ENCODE peak calls at places on chromosomes 11 and 22, in eight cellular contexts. M, L, X, G, H, V, E and O are unnamed samples.
A peak's percentile ranks its signal among the peaks of the same experiment; 100 is the strongest.

GRCh38 chr22:27380826-27381225 is 420.7 kb downstream of the MN1 start:
- DNase-seq in M (no peak), L (no peak), X (no peak), G (no peak), H (no peak), V (no peak), E (no peak), O (no peak)

GRCh38 chr11:56637500-56637899 is 4.7 kb downstream of the OR5AP2 start:
- DNase-seq in M (no peak), L (no peak), X (no peak), G (no peak), H (no peak), V (no peak), E (no peak), O (no peak)

GRCh38 chr11:111422494-111423249 is 43.6 kb upstream of the POU2AF1 start:
- DNase-seq in M (peak; percentile 18), L (no peak), X (peak; percentile 44), G (peak; percentile 85), H (peak; percentile 72), V (peak; percentile 76), E (no peak), O (peak; percentile 61)

GRCh38 chr22:47793304-47794101 is 1031.1 kb downstream of the TBC1D22A start:
- DNase-seq in M (no peak), L (no peak), X (no peak), G (no peak), H (no peak), V (no peak), E (no peak), O (no peak)

GRCh38 chr11:6928916-6929315 is 2.7 kb downstream of the ZNF215 start:
- DNase-seq in M (no peak), L (no peak), X (no peak), G (no peak), H (no peak), V (no peak), E (no peak), O (no peak)

GRCh38 chr22:17237031-17237668 is 17.9 kb upstream of the ADA2 start:
- DNase-seq in M (no peak), L (no peak), X (no peak), G (no peak), H (no peak), V (no peak), E (no peak), O (peak; percentile 39)

GRCh38 chr11:32213223-32213622 is 122.3 kb downstream of the RCN1 start:
- DNase-seq in M (peak; percentile 71), L (peak; percentile 28), X (peak; percentile 58), G (no peak), H (no peak), V (no peak), E (peak; percentile 78), O (no peak)

GRCh38 chr11:127035812-127036211 is 35.2 kb upstream of the KIRREL3 start:
- DNase-seq in M (no peak), L (no peak), X (no peak), G (no peak), H (no peak), V (no peak), E (no peak), O (no peak)

GRCh38 chr22:35947794-35948425 is 80.7 kb downstream of the RBFOX2 start:
- DNase-seq in M (peak; percentile 69), L (peak; percentile 17), X (no peak), G (no peak), H (no peak), V (no peak), E (peak; percentile 44), O (no peak)

GRCh38 chr22:31092161-31092560 is 11.0 kb downstream of the SMTN start:
- DNase-seq in M (no peak), L (no peak), X (no peak), G (peak; percentile 91), H (no peak), V (no peak), E (no peak), O (no peak)

GRCh38 chr11:113168358-113168757 is 146.0 kb upstream of the TTC12 start:
- DNase-seq in M (no peak), L (no peak), X (no peak), G (no peak), H (no peak), V (no peak), E (no peak), O (no peak)

DNA sequence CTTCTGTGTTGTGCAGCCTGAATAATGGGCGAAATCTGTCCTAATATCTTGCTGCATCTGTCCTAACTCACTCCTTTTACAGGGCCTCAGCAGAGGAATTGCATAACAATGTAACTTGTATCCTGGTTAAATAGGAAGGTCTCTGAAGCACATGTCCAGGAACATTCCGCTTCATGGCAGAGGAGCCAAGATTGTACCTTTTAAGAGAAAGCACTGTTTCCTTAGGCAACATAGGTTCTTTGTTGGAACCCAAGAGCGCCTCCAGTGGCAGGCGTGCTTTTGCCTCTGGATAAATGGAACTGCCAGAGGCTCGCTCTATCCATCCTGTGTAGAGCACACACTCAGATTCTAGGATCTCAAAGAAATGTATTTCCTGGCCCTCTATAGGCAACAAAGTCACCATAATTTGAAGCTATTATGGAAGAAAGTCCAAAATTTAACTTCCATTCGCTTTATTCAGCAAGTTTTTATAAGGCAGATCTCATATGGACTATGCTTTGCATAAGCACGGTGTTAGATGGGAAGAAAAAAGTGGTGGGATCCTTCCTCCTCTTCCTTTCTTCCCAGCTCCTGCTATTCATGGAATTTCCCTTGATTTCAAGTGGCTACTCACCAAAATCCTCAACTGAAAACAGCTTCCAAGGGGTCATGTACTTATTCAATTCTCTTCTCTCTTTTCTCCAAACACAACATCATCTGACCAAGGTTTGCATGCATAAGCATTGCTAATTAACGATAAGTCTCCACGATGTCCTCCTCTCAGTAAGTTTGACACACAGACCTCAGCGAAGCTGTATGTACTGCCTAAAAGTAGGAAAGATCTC is at the start of gene BLID:
- DNase-seq in M (peak; percentile 40), L (no peak), X (peak; percentile 63), G (no peak), H (peak; percentile 32), V (peak; percentile 61), E (no peak), O (peak; percentile 75)
- TF ChIP-seq CTCF in M (peak; percentile 77), L (peak; percentile 57), X (peak; percentile 63), G (peak; percentile 46), H (peak; percentile 26), V (peak; percentile 69), E (peak; percentile 67), O (peak; percentile 55)

GRCh38 chr11:48054994-48055291 is 74.6 kb downstream of the PTPRJ start:
- DNase-seq in M (no peak), L (no peak), X (no peak), G (no peak), H (no peak), V (no peak), E (no peak), O (no peak)

GRCh38 chr11:48051217-48051848 is 71.0 kb downstream of the PTPRJ start:
- DNase-seq in M (no peak), L (no peak), X (no peak), G (no peak), H (no peak), V (no peak), E (no peak), O (no peak)

GRCh38 chr11:48050304-48050703 is 69.9 kb downstream of the PTPRJ start:
- DNase-seq in M (no peak), L (no peak), X (no peak), G (no peak), H (no peak), V (no peak), E (no peak), O (no peak)

GRCh38 chr11:48055292-48056132 is 75.2 kb downstream of the PTPRJ start:
- DNase-seq in M (peak; percentile 51), L (no peak), X (peak; percentile 34), G (no peak), H (peak; percentile 66), V (peak; percentile 17), E (no peak), O (no peak)

DNA sequence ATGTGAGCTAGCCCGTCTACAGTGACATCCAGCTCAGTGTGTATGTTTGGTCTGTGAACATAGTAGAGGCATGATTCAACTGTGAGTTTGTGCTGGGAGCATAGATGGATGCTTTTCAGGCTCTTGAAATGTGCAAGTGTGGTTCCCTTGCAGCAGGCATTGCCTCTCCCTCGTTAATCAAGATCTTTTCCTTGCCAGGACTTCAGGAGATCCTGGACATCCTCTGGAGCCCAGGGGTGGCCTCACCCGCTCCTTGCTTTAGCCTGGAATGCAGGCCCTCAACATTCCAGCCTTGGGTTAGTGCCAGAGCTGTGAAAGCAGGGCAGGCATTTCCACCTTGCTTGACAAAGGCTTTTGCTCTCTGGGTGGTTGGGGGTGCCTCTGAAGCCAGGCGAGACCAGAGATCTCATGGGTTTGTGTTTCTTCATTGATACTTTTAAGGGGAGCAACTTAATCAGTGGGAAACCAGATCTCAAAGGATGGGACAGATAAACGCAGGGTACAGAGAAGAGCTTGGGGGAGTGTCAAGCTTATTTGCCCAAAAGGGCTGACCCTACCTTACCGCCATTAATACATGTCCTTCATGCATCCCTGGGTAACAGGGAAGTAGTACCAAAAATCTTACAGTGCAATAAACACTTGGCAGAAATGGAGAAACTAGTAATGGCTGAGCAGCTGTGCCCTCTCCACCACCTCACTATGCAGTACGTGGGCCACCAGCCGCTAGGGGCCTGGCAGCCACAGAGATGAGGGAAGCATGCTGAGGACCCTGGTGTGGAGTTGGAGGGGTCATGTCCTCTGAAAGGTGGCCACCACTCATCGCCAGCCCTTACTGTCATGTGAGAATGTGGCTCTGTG is 72.1 kb downstream of the PTPRJ start:
- DNase-seq in M (peak; percentile 67), L (no peak), X (peak; percentile 67), G (no peak), H (peak; percentile 85), V (no peak), E (peak; percentile 64), O (peak; percentile 85)
- TF ChIP-seq CTCF in M (no peak), L (no peak), X (no peak), G (no peak), H (no peak), V (no peak), E (no peak), O (no peak)

DNA sequence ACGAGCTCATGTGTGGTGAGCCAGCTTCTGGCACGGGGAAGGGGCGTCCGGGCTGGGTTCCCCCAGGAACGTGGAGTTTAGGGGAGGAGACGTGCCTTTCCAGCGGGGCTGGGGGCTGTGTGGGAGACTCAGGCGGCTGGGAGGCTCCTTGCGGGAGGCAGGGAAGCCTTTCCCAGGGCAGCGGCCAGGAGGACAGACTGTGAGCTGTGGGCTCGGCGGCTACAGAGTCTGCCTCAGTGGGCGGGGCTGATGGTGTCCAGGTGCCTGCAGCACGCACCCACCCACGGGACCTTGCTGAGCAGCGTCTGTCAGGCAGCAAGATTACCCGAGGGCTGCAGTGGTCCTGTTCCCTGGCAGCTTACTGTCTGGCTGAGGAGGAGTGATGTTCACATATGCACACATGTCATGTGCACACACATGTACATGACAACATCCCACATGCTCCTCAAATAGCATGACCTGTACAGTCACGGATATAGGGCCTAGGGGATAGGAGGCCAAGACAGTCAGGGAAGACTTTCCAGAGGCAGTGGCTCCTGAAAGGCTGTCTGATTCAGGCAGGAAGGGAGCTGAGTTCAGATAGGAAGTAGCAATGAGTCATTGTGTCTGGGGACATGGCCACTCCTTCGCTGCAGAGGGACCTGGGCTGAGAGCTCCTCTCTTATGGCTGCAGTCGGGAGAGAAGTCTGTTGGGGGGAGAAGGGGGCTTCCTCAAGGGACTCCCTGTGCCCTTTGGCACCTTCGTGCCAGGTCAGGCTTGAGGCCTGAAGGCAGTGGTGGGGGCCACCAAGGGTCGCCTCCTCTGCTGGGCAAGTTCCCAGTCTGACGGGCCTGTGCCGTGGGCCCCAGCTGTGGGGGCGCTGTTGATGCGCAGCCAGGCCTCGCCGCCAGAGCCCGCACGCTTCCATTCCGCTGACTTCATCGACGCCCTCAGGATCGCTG is 23.3 kb upstream of the PPP6R3 start:
- DNase-seq in M (peak; percentile 66), L (peak; percentile 31), X (peak; percentile 60), G (no peak), H (peak; percentile 17), V (no peak), E (peak; percentile 65), O (no peak)
- TF ChIP-seq CTCF in M (no peak), L (no peak), X (no peak), G (no peak), H (no peak), V (no peak), E (peak; percentile 9), O (no peak)

GRCh38 chr11:60944504-60945294 is 7.3 kb downstream of the SLC15A3 start:
- DNase-seq in M (no peak), L (no peak), X (no peak), G (no peak), H (no peak), V (no peak), E (no peak), O (no peak)
- TF ChIP-seq CTCF in M (peak; percentile 33), L (peak; percentile 27), X (peak; percentile 36), G (peak; percentile 43), H (no peak), V (peak; percentile 26), E (peak; percentile 54), O (no peak)